ENCODE peak calls at places on chromosomes 6 and 20, in four cellular contexts. R is type B pancreatic cell, J is glutamatergic neuron, S is heart left ventricle. M is an unnamed sample.

GRCh38 chr6:25485820-25486559 is 166.0 kb upstream of the SCGN start:
- DNase-seq in R (no peak), J (peak), S (peak), M (no peak)

GRCh38 chr6:44664716-44665115 is 277.2 kb downstream of the CDC5L start:
- DNase-seq in R (no peak), J (no peak), S (no peak), M (no peak)

GRCh38 chr6:76615395-76615794 is 542.9 kb upstream of the IMPG1 start:
- DNase-seq in R (no peak), J (no peak), S (no peak), M (no peak)

GRCh38 chr6:108621117-108621516 is 60.4 kb downstream of the FOXO3 start:
- DNase-seq in R (no peak), J (no peak), S (no peak), M (no peak)

GRCh38 chr6:125340175-125340835 is 38.5 kb upstream of the HDDC2 start:
- DNase-seq in R (no peak), J (no peak), S (peak), M (no peak)

GRCh38 chr6:169635345-169635744 is 66.5 kb downstream of the WDR27 start:
- DNase-seq in R (no peak), J (no peak), S (no peak), M (peak)

GRCh38 chr6:137722749-137723272 is 144.2 kb upstream of the TNFAIP3 start:
- DNase-seq in R (no peak), J (no peak), S (no peak), M (no peak)

GRCh38 chr6:145044606-145045275 is 690.6 kb downstream of the EPM2A start:
- DNase-seq in R (no peak), J (no peak), S (no peak), M (no peak)

GRCh38 chr6:2109796-2110195 is 135.6 kb downstream of the GMDS start:
- DNase-seq in R (no peak), J (no peak), S (no peak), M (no peak)

GRCh38 chr6:169935348-169935718 is 183.9 kb downstream of the ERMARD start:
- DNase-seq in R (no peak), J (no peak), S (no peak), M (peak)

GRCh38 chr6:7108196-7108963 is 619 bp downstream of the RREB1 start:
- DNase-seq in R (peak), J (peak), S (peak), M (peak)

GRCh38 chr6:8539446-8539845 is 104.1 kb upstream of the SLC35B3 start:
- DNase-seq in R (no peak), J (no peak), S (no peak), M (no peak)

GRCh38 chr6:16383607-16384206 is 145.3 kb downstream of the GMPR start:
- DNase-seq in R (no peak), J (no peak), S (no peak), M (no peak)

GRCh38 chr20:32189691-32190607 is 17.6 kb downstream of the PLAGL2 start:
- DNase-seq in R (peak), J (peak), S (peak), M (peak)

GRCh38 chr20:57092900-57093238 is 173.6 kb downstream of the BMP7 start:
- DNase-seq in R (no peak), J (no peak), S (no peak), M (no peak)

GRCh38 chr6:156752666-156753301 is 24.4 kb upstream of the ARID1B start:
- DNase-seq in R (no peak), J (no peak), S (no peak), M (no peak)
- TF ChIP-seq CTCF in R (no peak), J (no peak), S (peak), M (no peak)

GRCh38 chr6:27439371-27439770 is 33.5 kb downstream of the ZNF184 start:
- DNase-seq in R (no peak), J (no peak), S (no peak), M (no peak)

GRCh38 chr6:27428502-27428901 is 39.9 kb downstream of the ZNF391 start:
- DNase-seq in R (no peak), J (no peak), S (no peak), M (no peak)

GRCh38 chr6:27428966-27429365 is 40.4 kb downstream of the ZNF391 start:
- DNase-seq in R (no peak), J (no peak), S (no peak), M (no peak)

DNA sequence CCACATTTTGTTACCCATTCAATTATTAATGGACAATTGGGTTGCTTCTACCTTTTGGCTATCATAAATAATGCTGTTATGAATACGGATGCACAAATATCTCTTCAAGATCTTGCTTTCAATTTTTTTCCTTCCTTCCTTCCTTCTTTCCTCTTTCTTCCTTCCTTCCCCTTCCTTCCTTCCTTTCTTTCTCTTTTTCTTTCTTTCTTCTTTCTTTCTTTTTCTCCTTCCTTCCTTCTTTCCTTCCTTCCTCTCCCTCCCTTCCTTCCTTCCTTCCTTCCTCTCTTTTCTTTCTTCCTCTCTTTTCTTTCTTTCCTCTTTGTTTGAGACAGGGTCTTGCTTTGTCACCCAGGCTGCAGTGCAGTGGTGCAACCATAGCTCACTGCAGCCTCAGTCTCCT is 39.2 kb downstream of the ZNF184 start:
- DNase-seq in R (no peak), J (no peak), S (no peak), M (no peak)
- TF ChIP-seq CTCF in R (no peak), J (no peak), S (no peak), M (no peak)

GRCh38 chr6:36098253-36098919 is 31.9 kb upstream of the MAPK13 start:
- DNase-seq in R (no peak), J (no peak), S (no peak), M (no peak)

GRCh38 chr6:36095497-36096391 is 34.6 kb upstream of the MAPK13 start:
- DNase-seq in R (no peak), J (no peak), S (no peak), M (no peak)

GRCh38 chr6:36099872-36100483 is 30.3 kb upstream of the MAPK13 start:
- DNase-seq in R (no peak), J (no peak), S (no peak), M (no peak)

GRCh38 chr6:36101691-36102090 is 28.6 kb upstream of the MAPK13 start:
- DNase-seq in R (no peak), J (no peak), S (no peak), M (no peak)

GRCh38 chr6:36098920-36099647 is 31.2 kb upstream of the MAPK13 start:
- DNase-seq in R (no peak), J (no peak), S (no peak), M (no peak)
- TF ChIP-seq CTCF in R (peak), J (no peak), S (no peak), M (no peak)

GRCh38 chr6:29617782-29618557 is 15.0 kb downstream of the GABBR1 start:
- DNase-seq in R (no peak), J (no peak), S (no peak), M (no peak)
- TF ChIP-seq CTCF in R (peak), J (peak), S (no peak), M (peak)

GRCh38 chr6:73309784-73310502 is 44.1 kb downstream of the DPPA5 start:
- DNase-seq in R (no peak), J (peak), S (peak), M (no peak)
- TF ChIP-seq CTCF in R (peak), J (no peak), S (no peak), M (peak)

GRCh38 chr6:42313941-42314570 is 96.4 kb upstream of the MRPS10 start:
- DNase-seq in R (no peak), J (no peak), S (no peak), M (no peak)
- TF ChIP-seq CTCF in R (no peak), J (no peak), S (no peak), M (no peak)

GRCh38 chr20:23350007-23350854 is at the start of gene NXT1:
- DNase-seq in R (peak), J (peak), S (peak), M (peak)
- TF ChIP-seq CTCF in R (peak), J (no peak), S (no peak), M (peak)

GRCh38 chr6:99605074-99605726 is 1.4 kb upstream of the PRDM13 start:
- DNase-seq in R (no peak), J (no peak), S (no peak), M (no peak)
- TF ChIP-seq CTCF in R (peak), J (no peak), S (no peak), M (no peak)

DNA sequence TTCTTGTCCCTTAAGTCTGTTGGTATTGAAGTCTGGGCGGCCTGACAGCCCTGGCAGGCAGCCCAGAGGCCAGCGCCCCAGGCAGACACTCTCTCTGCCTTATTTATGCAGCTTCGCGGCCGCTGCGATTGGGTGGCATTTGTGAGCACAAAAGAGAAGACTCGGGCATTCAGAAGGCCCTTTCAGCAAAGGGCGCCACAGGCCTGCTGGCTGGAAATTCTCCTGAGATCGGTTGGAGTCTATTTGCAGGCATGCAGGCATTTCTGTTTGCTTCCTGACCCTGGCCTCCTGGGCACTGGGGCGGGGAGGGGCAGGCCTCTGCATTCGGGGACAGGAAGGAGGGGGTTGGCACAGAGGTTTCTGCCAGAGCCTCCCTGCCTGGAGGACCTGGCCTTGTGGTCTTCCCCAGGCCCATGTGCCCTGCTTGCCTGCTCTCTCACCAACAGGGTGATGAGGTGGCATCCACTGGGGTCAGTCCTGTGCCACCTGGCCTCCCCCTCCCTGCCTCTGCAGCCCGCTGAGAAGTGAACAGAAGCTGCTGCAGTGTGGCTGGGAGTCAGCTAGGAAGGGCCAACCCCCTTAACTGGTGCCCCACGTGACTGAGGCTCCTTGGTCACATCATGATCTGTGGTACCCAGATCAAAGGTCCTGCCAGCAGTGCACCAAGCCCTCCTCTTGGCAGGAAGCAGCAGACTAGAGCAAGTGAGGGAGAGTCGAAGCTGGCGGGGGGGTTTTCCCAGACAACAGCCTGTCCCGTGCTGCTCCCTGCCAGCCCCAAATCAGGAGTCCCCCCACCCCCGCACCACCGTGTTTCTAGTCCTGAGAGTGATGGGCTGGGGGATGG is 16.6 kb upstream of the CCDC167 start:
- DNase-seq in R (no peak), J (peak), S (no peak), M (no peak)
- TF ChIP-seq CTCF in R (no peak), J (no peak), S (no peak), M (no peak)

GRCh38 chr6:14584450-14584849 is 466.9 kb downstream of the CD83 start:
- DNase-seq in R (no peak), J (no peak), S (no peak), M (no peak)
- TF ChIP-seq CTCF in R (peak), J (no peak), S (peak), M (peak)

M was measured in osteocyte.